ENCODE peak calls at places on chromosomes 11 and 22, in eight cellular contexts. G is posterior vena cava; A is SK-N-SH; B is CD4-positive, CD25-positive, alpha-beta regulatory T cell; W is T follicular helper cell; Y is GM23338; U is osteocyte; J is non-pigmented ciliary epithelial cell. Z is an unnamed sample.
A peak's percentile ranks its signal among the peaks of the same experiment; 100 is the strongest.

GRCh38 chr11:117220568-117220967 is 11.3 kb downstream of the PCSK7 start:
- DNase-seq in G (peak; percentile 94), A (no peak), B (no peak), W (no peak), Y (no peak), U (no peak), J (no peak), Z (no peak)

GRCh38 chr11:71263391-71263790 is 11.0 kb upstream of the SHANK2 start:
- DNase-seq in G (no peak), A (no peak), B (no peak), W (no peak), Y (no peak), U (no peak), J (no peak), Z (no peak)

GRCh38 chr11:132496341-132496740 is 1036.0 kb downstream of the OPCML start:
- DNase-seq in G (no peak), A (no peak), B (no peak), W (no peak), Y (no peak), U (no peak), J (no peak), Z (no peak)

GRCh38 chr11:8709002-8709672 is 26.5 kb downstream of the RPL27A start:
- DNase-seq in G (peak; percentile 97), A (peak; percentile 87), B (no peak), W (no peak), Y (peak; percentile 61), U (peak; percentile 92), J (no peak), Z (peak; percentile 78)

GRCh38 chr22:31230871-31231621 is 18.9 kb downstream of the LIMK2 start:
- DNase-seq in G (no peak), A (peak; percentile 37), B (peak; percentile 46), W (peak; percentile 48), Y (peak; percentile 23), U (no peak), J (no peak), Z (no peak)

GRCh38 chr11:46012185-46012584 is 89.7 kb downstream of the LARGE2 start:
- DNase-seq in G (no peak), A (no peak), B (no peak), W (no peak), Y (peak; percentile 56), U (no peak), J (no peak), Z (no peak)

GRCh38 chr22:17247832-17248231 is 28.6 kb upstream of the ADA2 start:
- DNase-seq in G (no peak), A (no peak), B (no peak), W (no peak), Y (peak; percentile 47), U (no peak), J (no peak), Z (no peak)

GRCh38 chr11:126103150-126103549 is 40.5 kb upstream of the CDON start:
- DNase-seq in G (no peak), A (peak; percentile 78), B (no peak), W (no peak), Y (no peak), U (no peak), J (no peak), Z (no peak)

GRCh38 chr11:26072612-26073011 is 259.3 kb upstream of the ANO3 start:
- DNase-seq in G (no peak), A (no peak), B (no peak), W (no peak), Y (no peak), U (no peak), J (no peak), Z (no peak)

GRCh38 chr11:75980031-75980430 is 165.0 kb downstream of the UVRAG start:
- DNase-seq in G (no peak), A (no peak), B (no peak), W (no peak), Y (no peak), U (no peak), J (no peak), Z (no peak)

GRCh38 chr11:30433831-30434230 is 110.9 kb downstream of the ARL14EP start:
- DNase-seq in G (no peak), A (no peak), B (no peak), W (no peak), Y (no peak), U (no peak), J (no peak), Z (no peak)

GRCh38 chr22:23752750-23753149 is 1.5 kb downstream of the VPREB3 start:
- DNase-seq in G (no peak), A (no peak), B (no peak), W (no peak), Y (no peak), U (no peak), J (no peak), Z (no peak)

Z was measured in SJSA1.